ENCODE peak calls at places on chromosomes 4 and X, in nine cellular contexts. P is DMS153; L is EH; Q is BJ; F is activated CD4-positive, CD25-positive, alpha-beta regulatory T cell; Z is effector CD4-positive, alpha-beta T cell; D is activated CD8-positive, alpha-beta T cell treated with anti-CD3 and anti-CD28 coated beads, Interleukin-2, amount 10 ng/mL, durations not matched to agents 7 days and 5 days; B is hypothalamus; T is PC-9. M is an unnamed sample.

GRCh38 chrX:4935846-4936245 is 1222.4 kb upstream of the PRKX start:
- DNase-seq in P (no peak), L (no peak), Q (no peak), F (no peak), Z (no peak), D (no peak), B (no peak), T (no peak), M (peak)

GRCh38 chr4:73019462-73020047 is 50.0 kb downstream of the COX18 start:
- DNase-seq in P (no peak), L (peak), Q (no peak), F (no peak), Z (peak), D (peak), B (no peak), T (peak), M (no peak)

GRCh38 chr4:8295471-8295870 is 25.9 kb downstream of the HTRA3 start:
- DNase-seq in P (no peak), L (no peak), Q (no peak), F (no peak), Z (no peak), D (no peak), B (no peak), T (no peak), M (no peak)

GRCh38 chrX:150872773-150873336 is 25.6 kb downstream of the CD99L2 start:
- DNase-seq in P (peak), L (no peak), Q (no peak), F (no peak), Z (no peak), D (no peak), B (no peak), T (no peak), M (no peak)

GRCh38 chrX:70042399-70043371 is 7.1 kb downstream of the AWAT2 start:
- DNase-seq in P (no peak), L (peak), Q (no peak), F (no peak), Z (no peak), D (no peak), B (no peak), T (peak), M (no peak)

GRCh38 chr4:31194823-31195222 is 474.7 kb downstream of the PCDH7 start:
- DNase-seq in P (no peak), L (no peak), Q (no peak), F (no peak), Z (no peak), D (no peak), B (no peak), T (no peak), M (no peak)

GRCh38 chr4:1040344-1041146 is 29.1 kb downstream of the FGFRL1 start:
- DNase-seq in P (no peak), L (no peak), Q (no peak), F (no peak), Z (no peak), D (no peak), B (no peak), T (no peak), M (no peak)

GRCh38 chrX:41381685-41382084 is 47.7 kb downstream of the DDX3X start:
- DNase-seq in P (no peak), L (peak), Q (peak), F (no peak), Z (no peak), D (no peak), B (no peak), T (peak), M (no peak)

GRCh38 chrX:108246304-108246954 is 154.9 kb downstream of the ATG4A start:
- DNase-seq in P (no peak), L (no peak), Q (no peak), F (no peak), Z (no peak), D (no peak), B (no peak), T (no peak), M (no peak)

GRCh38 chrX:72540318-72540717 is 32.3 kb downstream of the HDAC8 start:
- DNase-seq in P (peak), L (peak), Q (peak), F (no peak), Z (no peak), D (no peak), B (no peak), T (no peak), M (no peak)

GRCh38 chr4:3690576-3691152 is 75.5 kb upstream of the ADRA2C start:
- DNase-seq in P (no peak), L (no peak), Q (no peak), F (no peak), Z (no peak), D (no peak), B (no peak), T (no peak), M (no peak)

GRCh38 chrX:77788050-77788449 is 2.0 kb upstream of the ATRX start:
- DNase-seq in P (no peak), L (peak), Q (no peak), F (no peak), Z (no peak), D (peak), B (no peak), T (no peak), M (no peak)

GRCh38 chr4:87849612-87850011 is 16.8 kb downstream of the MEPE start:
- DNase-seq in P (no peak), L (peak), Q (no peak), F (no peak), Z (no peak), D (no peak), B (no peak), T (no peak), M (no peak)

GRCh38 chr4:7734651-7735260 is 204.9 kb downstream of the AFAP1 start:
- DNase-seq in P (no peak), L (no peak), Q (no peak), F (no peak), Z (no peak), D (no peak), B (no peak), T (no peak), M (no peak)

GRCh38 chr4:169163947-169164668 is 106.6 kb downstream of the SH3RF1 start:
- DNase-seq in P (no peak), L (no peak), Q (no peak), F (no peak), Z (no peak), D (no peak), B (no peak), T (no peak), M (no peak)

GRCh38 chr4:137307806-137308205 is 224.5 kb downstream of the PCDH18 start:
- DNase-seq in P (no peak), L (peak), Q (peak), F (no peak), Z (no peak), D (no peak), B (no peak), T (no peak), M (no peak)

GRCh38 chr4:10753856-10754384 is 69.4 kb upstream of the CLNK start:
- DNase-seq in P (no peak), L (peak), Q (no peak), F (no peak), Z (no peak), D (no peak), B (no peak), T (no peak), M (no peak)

GRCh38 chrX:107627792-107628661 is at the start of gene PRPS1:
- DNase-seq in P (peak), L (peak), Q (peak), F (peak), Z (peak), D (peak), B (peak), T (peak), M (peak)

GRCh38 chrX:38055170-38055847 is 49.0 kb downstream of the SYTL5 start:
- DNase-seq in P (no peak), L (peak), Q (no peak), F (no peak), Z (no peak), D (no peak), B (no peak), T (no peak), M (no peak)

GRCh38 chrX:14013074-14013473 is 16.6 kb downstream of the GEMIN8 start:
- DNase-seq in P (no peak), L (peak), Q (no peak), F (no peak), Z (no peak), D (no peak), B (no peak), T (no peak), M (no peak)